ENCODE peak calls at places on chromosomes 6 and 20, in ten cellular contexts. S is neural progenitor cell, I is fibroblast of lung, M is osteoblast, A is heart left ventricle, C is cardiac muscle cell, V is adrenal gland, Z is A673, D is stomach, Y is left ventricle myocardium inferior. G is an unnamed sample. For H3K36me3, the result is how much of the 10 kb centered on the place peaks cover.

GRCh38 chr6:31350551-31350950 is 6.4 kb downstream of the HLA-B start:
- DNase-seq in D (no peak), I (no peak), V (no peak), S (no peak), Z (no peak), A (no peak), M (no peak), C (no peak), Y (no peak), G (no peak)

GRCh38 chr6:151325075-151326050 is 66.0 kb downstream of the ZBTB2 start:
- DNase-seq in D (peak), S (peak), V (peak), I (peak), Z (peak), Y (peak), M (peak), A (peak), C (peak), G (peak)

GRCh38 chr6:52994031-52994788 is 874 bp downstream of the GSTA4 start:
- DNase-seq in Y (peak), D (no peak), C (peak), V (peak), Z (peak), S (peak), M (no peak), I (peak), A (peak), G (peak)

GRCh38 chr20:32205502-32206382 is 1.8 kb downstream of the PLAGL2 start:
- DNase-seq in C (peak), Y (no peak), D (no peak), Z (no peak), A (no peak), V (no peak), M (no peak), I (no peak), S (peak), G (no peak)

GRCh38 chr6:69704916-69705315 is 91.9 kb downstream of the LMBRD1 start:
- DNase-seq in V (no peak), S (no peak), M (no peak), I (peak), Z (no peak), D (no peak), Y (no peak), C (no peak), A (no peak), G (no peak)

GRCh38 chr6:109344226-109344625 is 38.0 kb downstream of the CD164 start:
- DNase-seq in V (no peak), D (no peak), A (no peak), Y (no peak), Z (no peak), C (no peak), S (no peak), I (no peak), M (no peak), G (no peak)

GRCh38 chr6:145731432-145731831 is 3.9 kb downstream of the EPM2A start:
- DNase-seq in V (no peak), C (no peak), S (no peak), I (peak), M (no peak), D (no peak), A (no peak), Z (no peak), Y (no peak), G (no peak)

GRCh38 chr20:35006009-35006408 is 50.3 kb downstream of the MYH7B start:
- DNase-seq in M (peak), D (no peak), I (no peak), Y (no peak), Z (no peak), V (peak), S (no peak), A (no peak), C (no peak), G (no peak)

GRCh38 chr20:18056174-18057105 is 1.3 kb downstream of the OVOL2 start:
- DNase-seq in A (no peak), V (no peak), D (peak), C (peak), I (peak), M (no peak), Y (no peak), S (peak), Z (peak), G (no peak)

GRCh38 chr6:109467696-109468095 is 12.1 kb upstream of the MICAL1 start:
- DNase-seq in A (no peak), Z (no peak), D (no peak), M (no peak), I (no peak), Y (no peak), C (no peak), S (no peak), V (no peak), G (no peak)

GRCh38 chr20:22775256-22775655 is 190.9 kb upstream of the FOXA2 start:
- DNase-seq in V (no peak), I (no peak), Z (no peak), S (no peak), Y (no peak), A (no peak), D (no peak), M (no peak), C (no peak), G (no peak)

GRCh38 chr6:143068001-143068400 is 7.3 kb downstream of the AIG1 start:
- DNase-seq in Z (no peak), D (no peak), I (peak), A (no peak), Y (no peak), M (no peak), V (no peak), S (no peak), C (no peak), G (no peak)

GRCh38 chr6:3325210-3325609 is 66.5 kb downstream of the PSMG4 start:
- DNase-seq in Y (no peak), Z (no peak), A (no peak), M (no peak), I (peak), V (peak), D (no peak), C (no peak), S (no peak), G (no peak)

GRCh38 chr6:80174931-80175572 is 68.6 kb downstream of the BCKDHB start:
- DNase-seq in Z (no peak), I (peak), S (no peak), M (no peak), D (no peak), C (no peak), V (no peak), A (no peak), Y (no peak), G (no peak)

GRCh38 chr20:38559764-38560163 is 21.2 kb upstream of the ADIG start:
- DNase-seq in V (no peak), Z (no peak), S (no peak), C (no peak), A (no peak), Y (no peak), D (no peak), M (no peak), I (peak), G (no peak)

GRCh38 chr6:143901885-143902708 is 37.8 kb downstream of the ZC2HC1B start:
- DNase-seq in Y (peak), M (peak), V (peak), D (no peak), A (peak), S (no peak), Z (no peak), C (peak), I (peak), G (no peak)

GRCh38 chr20:45372241-45372640 is 5.9 kb downstream of the TP53TG5 start:
- DNase-seq in C (no peak), A (no peak), Z (no peak), Y (no peak), D (no peak), M (peak), I (no peak), V (no peak), S (no peak), G (no peak)

GRCh38 chr20:63124782-63125580 is 91.0 kb downstream of the YTHDF1 start:
- DNase-seq in M (peak), C (no peak), Z (no peak), S (peak), A (no peak), D (no peak), Y (peak), V (no peak), I (no peak), G (peak)

GRCh38 chr6:43308101-43308989 is at the start of gene CRIP3:
- DNase-seq in S (peak), I (peak), M (peak), Y (peak), Z (peak), V (no peak), D (peak), C (peak), A (peak), G (no peak)

GRCh38 chr6:102026649-102027048 is 633.1 kb downstream of the GRIK2 start:
- DNase-seq in V (no peak), I (no peak), D (no peak), A (no peak), Z (peak), Y (no peak), S (no peak), M (no peak), C (no peak), G (no peak)

GRCh38 chr6:38603966-38604365 is 35.8 kb downstream of the BTBD9 start:
- DNase-seq in D (no peak), M (no peak), Y (no peak), C (peak), V (no peak), A (no peak), Z (no peak), I (peak), S (no peak), G (no peak)

GRCh38 chr6:56241106-56241812 is 6.1 kb downstream of the COL21A1 start:
- DNase-seq in A (no peak), Y (no peak), M (no peak), I (no peak), D (no peak), V (no peak), C (no peak), S (no peak), Z (no peak), G (no peak)

GRCh38 chr20:11432407-11432806 is 485.3 kb upstream of the BTBD3 start:
- DNase-seq in Z (peak), V (no peak), C (no peak), Y (no peak), M (no peak), S (no peak), A (no peak), D (no peak), I (peak), G (no peak)

GRCh38 chr6:104682722-104683643 is 176.7 kb downstream of the HACE1 start:
- DNase-seq in A (peak), C (peak), I (peak), V (peak), M (no peak), S (peak), D (peak), Z (peak), Y (peak), G (no peak)

GRCh38 chr6:162090734-162091133 is 636.8 kb downstream of the PRKN start:
- DNase-seq in Y (no peak), S (no peak), V (no peak), I (peak), A (no peak), M (no peak), Z (no peak), D (no peak), C (no peak), G (no peak)

GRCh38 chr6:166582258-166582657 is 4.2 kb downstream of the RAMACL start:
- DNase-seq in M (no peak), S (no peak), Z (peak), C (no peak), D (no peak), I (peak), V (no peak), A (no peak), Y (no peak), G (no peak)

GRCh38 chr6:96939019-96939805 is 14.7 kb downstream of the KLHL32 start:
- DNase-seq in S (no peak), C (no peak), D (no peak), I (peak), A (no peak), M (peak), V (no peak), Y (no peak), Z (peak), G (no peak)

GRCh38 chr20:11030351-11030750 is 356.6 kb upstream of the JAG1 start:
- DNase-seq in Y (no peak), A (no peak), C (no peak), V (no peak), S (no peak), D (no peak), M (no peak), I (no peak), Z (no peak), G (no peak)

GRCh38 chr6:110528051-110528929 is 51.9 kb upstream of the SLC22A16 start:
- DNase-seq in Y (no peak), D (peak), M (peak), Z (peak), C (peak), I (peak), S (peak), A (peak), V (peak), G (no peak)

GRCh38 chr6:89297695-89298351 is 17.3 kb downstream of the GABRR2 start:
- DNase-seq in C (no peak), Y (peak), I (peak), A (peak), D (peak), S (peak), V (peak), Z (peak), M (peak), G (peak)

GRCh38 chr6:79713701-79714322 is 82.7 kb downstream of the SH3BGRL2 start:
- DNase-seq in Y (peak), I (peak), Z (peak), A (peak), C (peak), S (peak), M (no peak), D (peak), V (peak), G (no peak)

GRCh38 chr6:161038229-161039003 is 46.8 kb downstream of the MAP3K4 start:
- DNase-seq in D (no peak), Y (peak), I (peak), S (no peak), M (peak), V (no peak), A (peak), C (no peak), Z (peak), G (no peak)

GRCh38 chr6:149963462-149964242 is at the start of gene ULBP1:
- DNase-seq in S (peak), M (peak), I (peak), C (peak), Z (peak), A (peak), D (peak), V (peak), Y (peak), G (peak)
- TF ChIP-seq CTCF in S (no peak), M (no peak), I (no peak), C (peak), Z (peak), A (no peak), D (no peak), V (no peak), Y (no peak), G (no peak)

DNA sequence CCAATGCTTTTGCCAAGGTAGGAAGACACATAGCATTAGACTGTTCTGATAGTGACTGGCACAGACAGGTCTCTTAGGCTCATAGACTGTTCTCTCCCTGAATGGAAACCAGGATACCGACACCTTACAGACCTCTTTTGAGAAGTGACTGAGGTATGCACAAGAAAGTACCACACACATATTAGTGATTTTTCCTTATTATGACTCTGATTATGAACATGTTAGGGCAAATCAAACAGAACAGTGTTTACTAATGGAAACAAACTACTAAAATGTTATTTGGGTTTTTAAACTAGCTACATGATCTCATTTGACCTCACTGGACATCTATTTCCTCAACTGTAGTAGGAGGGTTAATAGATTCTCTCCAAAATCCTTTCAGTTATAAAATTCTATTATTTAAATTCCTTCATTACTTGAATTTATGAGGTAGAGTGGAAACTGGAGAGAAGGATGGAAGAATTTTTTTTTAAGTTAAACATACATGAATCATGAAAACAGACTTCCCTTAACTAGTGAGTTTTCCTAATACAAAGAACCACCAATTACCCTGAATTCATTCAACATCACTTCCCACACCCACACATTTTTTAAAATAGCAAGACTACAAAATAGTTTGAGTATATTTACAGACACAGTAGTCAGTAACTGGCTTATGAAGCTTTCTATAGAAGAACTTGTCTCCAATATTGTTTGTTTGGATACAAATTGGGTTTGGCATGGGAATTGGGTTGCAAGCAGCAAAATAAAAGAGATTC is 120.5 kb downstream of the OGFRL1 start:
- DNase-seq in A (no peak), M (no peak), C (no peak), I (peak), S (no peak), Z (no peak), V (no peak), D (no peak), Y (no peak), G (no peak)
- H3K36me3 ChIP-seq in A (under half), M (under half), C (under half), I (under half), S (under half), Z (under half), V (under half), D (under half), Y (under half), G (under half)

GRCh38 chr6:125792172-125792571 is 1.4 kb downstream of the NCOA7 start:
- DNase-seq in M (no peak), C (no peak), A (no peak), D (no peak), S (no peak), I (no peak), Y (no peak), V (no peak), Z (no peak), G (no peak)

GRCh38 chr6:125794342-125795137 is 3.8 kb downstream of the NCOA7 start:
- DNase-seq in C (no peak), I (no peak), V (no peak), M (no peak), S (no peak), D (no peak), Z (no peak), Y (no peak), A (no peak), G (no peak)

GRCh38 chr6:125792680-125793079 is 1.9 kb downstream of the NCOA7 start:
- DNase-seq in I (peak), Z (no peak), A (no peak), V (no peak), D (no peak), M (peak), C (no peak), S (no peak), Y (no peak), G (no peak)

GRCh38 chr6:125793863-125794262 is 3.1 kb downstream of the NCOA7 start:
- DNase-seq in S (no peak), M (no peak), A (no peak), V (no peak), C (no peak), Y (no peak), Z (no peak), D (no peak), I (no peak), G (no peak)

DNA sequence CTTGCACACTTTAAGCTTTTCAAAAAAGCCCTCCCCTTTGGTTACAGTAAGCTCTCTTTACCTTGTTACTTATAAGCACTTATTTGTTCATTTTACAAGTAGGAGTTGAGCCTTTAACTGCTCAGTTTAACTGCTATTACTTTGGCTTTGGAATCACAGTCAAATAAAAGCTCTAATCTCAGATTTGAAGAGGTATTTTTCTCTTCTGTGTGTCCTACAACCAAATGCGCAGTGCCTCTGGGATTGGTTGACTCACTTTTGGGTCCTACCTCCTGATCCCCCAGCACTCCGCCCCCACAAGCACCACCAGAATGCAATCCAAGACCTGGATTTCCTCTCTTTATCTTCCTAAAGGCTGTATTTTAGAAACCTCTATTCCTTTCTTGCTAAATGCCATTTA is 2.5 kb downstream of the NCOA7 start:
- DNase-seq in I (no peak), Y (no peak), D (no peak), C (no peak), V (peak), S (peak), Z (peak), M (no peak), A (peak), G (no peak)
- H3K27ac ChIP-seq in I (no peak), Y (peak), D (no peak), C (no peak), V (peak), S (no peak), Z (no peak), M (peak), A (no peak), G (no peak)

GRCh38 chr6:82178084-82178758 is 69.3 kb downstream of the IBTK start:
- DNase-seq in M (no peak), S (no peak), V (no peak), A (no peak), I (peak), Y (no peak), D (no peak), Z (peak), C (no peak), G (no peak)
- TF ChIP-seq CTCF in M (peak), S (peak), V (peak), A (peak), I (peak), Y (peak), D (no peak), Z (peak), C (peak), G (peak)

GRCh38 chr20:4099905-4100675 is 84.7 kb upstream of the RNF24 start:
- DNase-seq in Z (no peak), Y (no peak), V (no peak), D (no peak), I (no peak), S (no peak), M (no peak), A (no peak), C (no peak), G (no peak)
- H3K36me3 ChIP-seq in Z (under half), Y (under half), V (under half), D (under half), I (under half), S (under half), M (under half), A (under half), C (under half), G (under half)

GRCh38 chr6:149316740-149317655 is 514 bp upstream of the TAB2 start:
- DNase-seq in A (peak), Z (peak), S (peak), V (peak), C (peak), D (peak), M (peak), Y (peak), I (peak), G (peak)
- H3K27ac ChIP-seq in A (peak), Z (peak), S (peak), V (peak), C (peak), D (peak), M (peak), Y (peak), I (peak), G (peak)

GRCh38 chr6:129748212-129748900 is 38.4 kb upstream of the ARHGAP18 start:
- DNase-seq in C (no peak), D (peak), M (no peak), Y (no peak), A (peak), S (no peak), Z (peak), I (peak), V (peak), G (no peak)
- TF ChIP-seq CTCF in C (no peak), D (no peak), M (no peak), Y (no peak), A (no peak), S (no peak), Z (no peak), I (no peak), V (peak), G (no peak)

GRCh38 chr20:47269309-47270165 is 87.0 kb downstream of the ZMYND8 start:
- DNase-seq in D (no peak), S (no peak), V (no peak), Z (no peak), M (no peak), I (no peak), A (no peak), C (no peak), Y (no peak), G (no peak)
- H3K36me3 ChIP-seq in D (under half), S (under half), V (under half), Z (under half), M (under half), I (under half), A (under half), C (under half), Y (under half), G (under half)